ENCODE peak calls at places on chromosomes 16 and 17, in ten cellular contexts. O is spleen; F is AG09309; L is stomach; G is uterus; D is GM13977; R is activated CD4-positive, CD25-positive, alpha-beta regulatory T cell treated with anti-CD3 and anti-CD28 coated beads, Interleukin-2, amount 50 U/mL, for 72 hours; X is posterior cingulate gyrus; A is stimulated activated CD4-positive, alpha-beta T cell treated with anti-CD3 and anti-CD28 coated beads, Interleukin-12 subunit alpha, Interleukin-12 subunit beta, amount 100 ng/mL, for 4 hours; U is CD8-positive, alpha-beta T cell. C is an unnamed sample.

GRCh38 chr17:13266596-13266995 is 248.8 kb upstream of the ELAC2 start:
- DNase-seq in O (no peak), F (peak; percentile 18), L (no peak), G (no peak), D (no peak), R (no peak), X (no peak), A (no peak), U (no peak), C (no peak)

GRCh38 chr17:55005520-55005919 is 37.0 kb downstream of the STXBP4 start:
- DNase-seq in O (no peak), F (no peak), L (no peak), G (no peak), D (peak; percentile 3), R (no peak), X (no peak), A (no peak), U (no peak), C (no peak)

GRCh38 chr17:31329221-31329620 is 7.8 kb upstream of the EVI2A start:
- DNase-seq in O (no peak), F (no peak), L (no peak), G (no peak), D (no peak), R (no peak), X (no peak), A (no peak), U (no peak), C (no peak)

GRCh38 chr17:52790359-52790955 is 631.9 kb upstream of the CA10 start:
- DNase-seq in O (no peak), F (no peak), L (no peak), G (no peak), D (no peak), R (no peak), X (no peak), A (no peak), U (no peak), C (no peak)

GRCh38 chr16:54933281-54934150 is 2.9 kb downstream of the IRX5 start:
- DNase-seq in O (no peak), F (no peak), L (no peak), G (no peak), D (no peak), R (no peak), X (no peak), A (no peak), U (no peak), C (no peak)

GRCh38 chr17:79017546-79017945 is 6.4 kb upstream of the C1QTNF1 start:
- DNase-seq in O (no peak), F (no peak), L (no peak), G (no peak), D (no peak), R (no peak), X (no peak), A (no peak), U (no peak), C (no peak)

GRCh38 chr17:21113106-21113690 is 13.6 kb upstream of the DHRS7B start:
- DNase-seq in O (no peak), F (no peak), L (no peak), G (no peak), D (no peak), R (no peak), X (no peak), A (no peak), U (no peak), C (no peak)

GRCh38 chr16:50671644-50672260 is 9.4 kb downstream of the SNX20 start:
- DNase-seq in O (peak; percentile 25), F (no peak), L (no peak), G (no peak), D (peak; percentile 60), R (peak; percentile 70), X (no peak), A (peak; percentile 43), U (no peak), C (peak; percentile 69)

GRCh38 chr16:78697426-78697825 is 598.0 kb downstream of the WWOX start:
- DNase-seq in O (no peak), F (no peak), L (no peak), G (no peak), D (no peak), R (no peak), X (no peak), A (no peak), U (no peak), C (no peak)

GRCh38 chr16:68473358-68474064 is 25.2 kb upstream of the SMPD3 start:
- DNase-seq in O (no peak), F (no peak), L (no peak), G (no peak), D (no peak), R (no peak), X (no peak), A (no peak), U (no peak), C (no peak)